ENCODE peak calls at places on chromosomes 6 and 20, in four cellular contexts. A is RWPE1, V is fibroblast of mammary gland, J is astrocyte of the cerebellum. D is an unnamed sample.
A peak's percentile ranks its signal among the peaks of the same experiment; 100 is the strongest.

GRCh38 chr6:53410508-53411258 is 61.9 kb upstream of the ELOVL5 start:
- DNase-seq in A (peak; percentile 34), V (peak; percentile 53), J (no peak), D (no peak)

GRCh38 chr20:2470051-2470431 is 548 bp downstream of the SNRPB start:
- DNase-seq in A (peak; percentile 68), V (peak; percentile 62), J (no peak), D (no peak)

GRCh38 chr6:2086328-2087008 is 158.9 kb downstream of the GMDS start:
- DNase-seq in A (no peak), V (peak; percentile 16), J (no peak), D (no peak)

GRCh38 chr6:134195164-134195906 is 122.6 kb downstream of the SGK1 start:
- DNase-seq in A (no peak), V (peak; percentile 36), J (no peak), D (no peak)

GRCh38 chr20:11797161-11797560 is 120.5 kb upstream of the BTBD3 start:
- DNase-seq in A (no peak), V (peak; percentile 30), J (no peak), D (no peak)

GRCh38 chr6:46940433-46941226 is 18.9 kb upstream of the ADGRF5 start:
- DNase-seq in A (no peak), V (no peak), J (no peak), D (no peak)

GRCh38 chr6:160054913-160055312 is 66.7 kb upstream of the SLC22A1 start:
- DNase-seq in A (no peak), V (no peak), J (no peak), D (no peak)

GRCh38 chr6:52326540-52327364 is 35.2 kb upstream of the PAQR8 start:
- DNase-seq in A (no peak), V (no peak), J (no peak), D (no peak)

GRCh38 chr6:138572885-138573284 is 73.6 kb upstream of the NHSL1 start:
- DNase-seq in A (no peak), V (no peak), J (no peak), D (no peak)

GRCh38 chr6:123417411-123417810 is 219.3 kb downstream of the TRDN start:
- DNase-seq in A (no peak), V (no peak), J (no peak), D (no peak)

GRCh38 chr20:15711177-15711576 is 862.1 kb downstream of the KIF16B start:
- DNase-seq in A (no peak), V (no peak), J (no peak), D (no peak)

GRCh38 chr20:15705975-15706374 is 867.3 kb downstream of the KIF16B start:
- DNase-seq in A (no peak), V (no peak), J (no peak), D (no peak)

GRCh38 chr20:15703171-15703911 is 869.9 kb downstream of the KIF16B start:
- DNase-seq in A (peak; percentile 91), V (peak; percentile 76), J (peak; percentile 34), D (no peak)

GRCh38 chr20:15706719-15707118 is 866.5 kb downstream of the KIF16B start:
- DNase-seq in A (no peak), V (peak; percentile 11), J (no peak), D (no peak)

GRCh38 chr20:15708984-15709598 is 864.2 kb downstream of the KIF16B start:
- DNase-seq in A (no peak), V (peak; percentile 21), J (no peak), D (peak; percentile 47)
- TF ChIP-seq CTCF in A (no peak), V (peak; percentile 53), J (peak; percentile 37), D (peak; percentile 68)

DNA sequence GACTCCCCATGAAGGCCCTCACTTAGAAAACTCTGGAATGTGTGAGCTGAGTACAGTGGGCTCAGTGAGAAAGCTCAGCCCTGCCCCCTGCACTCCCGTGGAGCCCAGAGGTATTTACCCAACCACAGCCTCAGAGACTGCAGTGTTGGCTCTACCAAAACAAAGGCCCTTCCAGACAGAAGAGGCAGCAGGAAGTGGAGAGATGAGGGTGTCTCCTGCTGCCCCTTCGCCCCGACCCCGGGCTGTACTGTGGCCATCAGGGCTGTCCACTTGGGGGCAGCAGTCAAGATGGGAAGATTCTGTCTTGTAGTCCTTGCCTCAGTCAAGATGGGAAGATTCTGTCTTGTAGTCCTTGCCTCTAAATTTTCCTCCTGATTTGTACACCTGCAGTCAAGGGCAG is 341.3 kb downstream of the TAF4 start:
- DNase-seq in A (no peak), V (no peak), J (no peak), D (no peak)
- TF ChIP-seq CTCF in A (no peak), V (peak; percentile 25), J (peak; percentile 39), D (no peak)

DNA sequence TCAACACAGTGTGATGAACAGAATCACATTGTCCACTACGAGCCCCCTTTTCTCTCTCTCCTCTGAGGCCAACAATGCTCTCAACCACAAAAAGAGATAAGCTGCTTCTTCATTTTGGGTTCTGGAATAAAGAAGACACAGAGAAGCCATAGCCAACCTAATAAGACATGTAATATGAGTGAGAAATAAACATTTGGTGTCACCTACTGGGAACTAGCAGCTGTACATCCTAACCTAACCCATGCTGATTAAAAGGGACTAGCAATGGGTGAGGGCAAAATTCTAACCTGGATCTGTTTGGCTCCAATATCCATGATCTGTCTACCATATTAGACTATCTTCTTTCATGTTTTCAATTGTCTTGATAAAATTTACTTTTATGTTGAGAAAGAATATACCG is 369.1 kb upstream of the MARCKS start:
- DNase-seq in A (no peak), V (peak; percentile 16), J (no peak), D (no peak)
- TF ChIP-seq CTCF in A (no peak), V (peak; percentile 7), J (no peak), D (no peak)

DNA sequence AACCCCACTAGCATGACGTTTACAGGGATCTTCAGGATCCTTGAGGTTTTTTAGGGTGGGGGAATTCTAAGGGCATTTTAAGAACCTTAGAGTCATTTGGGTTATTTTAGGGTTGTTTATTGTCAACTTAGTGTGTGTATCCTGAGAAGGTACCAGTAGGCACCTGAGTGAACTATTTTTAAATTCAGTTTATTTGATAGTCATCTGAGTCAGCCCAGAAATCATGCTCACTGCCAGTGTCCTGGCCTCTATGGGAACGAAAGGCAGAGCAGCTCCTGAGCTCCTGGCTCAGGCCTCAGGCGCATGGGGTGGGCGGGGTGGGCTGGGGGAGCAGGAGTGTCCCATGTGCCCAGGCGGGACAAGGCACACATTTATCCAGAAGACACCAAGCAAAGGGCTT is 52.0 kb downstream of the PRND start:
- DNase-seq in A (no peak), V (no peak), J (no peak), D (no peak)
- TF ChIP-seq CTCF in A (no peak), V (no peak), J (no peak), D (no peak)